ENCODE peak calls at places on chromosomes 5 and 9, in six cellular contexts. I is upper lobe of left lung, O is A549, A is K562, B is GM12878, P is HepG2. N is an unnamed sample. For H3K4me1, the result is how much of the 10 kb centered on the place peaks cover.

GRCh38 chr9:89657765-89658164 is 53.0 kb downstream of the GADD45G start:
- ATAC-seq in A (no peak), B (peak), P (no peak), I (no peak), O (no peak), N (no peak)

GRCh38 chr9:33418090-33418489 is 15.7 kb upstream of the AQP7 start:
- ATAC-seq in O (no peak), P (no peak), A (no peak), B (no peak), I (no peak), N (no peak)

GRCh38 chr9:22214497-22215031 is 205.5 kb upstream of the CDKN2B start:
- ATAC-seq in P (no peak), B (no peak), I (no peak), A (no peak), O (no peak), N (no peak)

GRCh38 chr5:88888799-88889164 is 5.8 kb upstream of the MEF2C start:
- ATAC-seq in P (no peak), B (peak), A (no peak), I (no peak), O (no peak), N (no peak)

GRCh38 chr9:4117835-4118610 is 181.8 kb downstream of the GLIS3 start:
- ATAC-seq in O (peak), A (peak), P (peak), B (peak), I (peak), N (no peak)

GRCh38 chr9:33180526-33181184 is 13.5 kb upstream of the B4GALT1 start:
- ATAC-seq in P (no peak), O (no peak), A (no peak), B (no peak), I (no peak), N (no peak)

GRCh38 chr5:176619569-176620332 is 9.8 kb upstream of the GPRIN1 start:
- ATAC-seq in B (no peak), I (no peak), O (no peak), P (no peak), A (no peak), N (no peak)

GRCh38 chr5:175663191-175664184 is 5.6 kb downstream of the HRH2 start:
- ATAC-seq in P (no peak), A (no peak), B (no peak), I (peak), O (no peak), N (no peak)

GRCh38 chr9:84323777-84324317 is 16.7 kb downstream of the SLC28A3 start:
- ATAC-seq in A (no peak), B (no peak), I (no peak), O (no peak), P (no peak), N (peak)

GRCh38 chr5:79938468-79938867 is 52.6 kb downstream of the MTX3 start:
- ATAC-seq in B (peak), I (no peak), A (no peak), P (no peak), O (no peak), N (no peak)

GRCh38 chr5:141882594-141883183 is 4.5 kb upstream of the PCDH1 start:
- ATAC-seq in B (no peak), O (no peak), I (no peak), A (no peak), P (no peak), N (no peak)

GRCh38 chr5:176639981-176640380 is 7.3 kb upstream of the TSPAN17 start:
- ATAC-seq in O (peak), A (no peak), B (no peak), P (no peak), I (no peak), N (no peak)

GRCh38 chr5:149267241-149267973 is 4.3 kb upstream of the AFAP1L1 start:
- ATAC-seq in P (no peak), I (no peak), B (no peak), O (no peak), A (no peak), N (no peak)

GRCh38 chr9:93911136-93911745 is 43.9 kb downstream of the BARX1 start:
- ATAC-seq in I (no peak), A (no peak), O (no peak), B (no peak), P (no peak), N (peak)

GRCh38 chr5:160064979-160065619 is 54.2 kb downstream of the PWWP2A start:
- ATAC-seq in P (no peak), B (no peak), A (peak), O (no peak), I (no peak), N (no peak)

GRCh38 chr5:84218546-84218945 is 166.1 kb downstream of the EDIL3 start:
- ATAC-seq in B (peak), P (peak), O (no peak), I (no peak), A (no peak), N (no peak)

GRCh38 chr9:126347093-126347492 is 20.5 kb downstream of the MVB12B start:
- ATAC-seq in A (no peak), B (no peak), P (no peak), I (no peak), O (no peak), N (peak)

GRCh38 chr5:140145223-140145622 is 19.5 kb downstream of the IGIP start:
- ATAC-seq in O (no peak), I (no peak), P (no peak), A (no peak), B (no peak), N (no peak)

GRCh38 chr5:54619732-54620582 is 102.4 kb downstream of the SNX18 start:
- ATAC-seq in B (no peak), O (no peak), I (no peak), A (no peak), P (no peak), N (no peak)

GRCh38 chr9:25472085-25472607 is 206.1 kb downstream of the TUSC1 start:
- ATAC-seq in I (peak), B (no peak), O (no peak), P (no peak), A (no peak), N (no peak)

DNA sequence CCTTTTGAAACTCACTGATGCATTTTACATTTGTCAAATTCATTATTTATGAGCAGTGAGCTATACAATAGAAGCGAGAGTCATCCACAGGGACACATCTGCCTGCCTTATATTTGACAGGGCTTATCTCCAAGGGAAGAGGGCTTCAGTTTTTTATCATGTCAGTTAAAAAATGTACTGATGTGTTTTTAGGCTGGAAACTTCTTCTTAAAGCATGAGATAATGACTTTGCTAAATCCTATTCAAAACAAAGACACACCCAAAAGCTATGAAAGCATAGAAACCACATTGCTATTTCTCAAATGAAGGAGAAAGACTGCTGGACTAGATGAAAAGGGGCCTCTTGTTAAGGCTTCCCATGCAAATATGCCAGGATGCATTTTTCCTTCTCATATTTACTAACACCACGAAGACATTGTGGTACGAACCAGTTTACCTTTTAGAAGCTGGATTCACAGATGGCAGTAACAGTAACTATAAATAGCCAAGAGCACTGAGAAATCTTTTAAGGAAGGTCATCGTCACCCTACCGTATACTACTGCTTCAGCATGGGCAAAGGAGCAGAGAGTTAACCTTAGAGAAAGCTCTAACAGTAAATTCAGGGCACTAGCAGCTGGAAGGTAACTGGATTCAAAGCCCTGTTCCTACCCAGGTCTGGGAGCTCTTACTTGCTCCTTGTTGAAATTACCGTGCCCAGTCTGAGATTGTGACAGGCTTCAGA is 86.3 kb upstream of the IFNK start:
- ATAC-seq in O (no peak), A (peak), P (no peak), B (no peak), I (no peak), N (no peak)
- TF ChIP-seq EP300 in O (no peak), A (peak), P (no peak), B (no peak), I (no peak), N (no peak)

DNA sequence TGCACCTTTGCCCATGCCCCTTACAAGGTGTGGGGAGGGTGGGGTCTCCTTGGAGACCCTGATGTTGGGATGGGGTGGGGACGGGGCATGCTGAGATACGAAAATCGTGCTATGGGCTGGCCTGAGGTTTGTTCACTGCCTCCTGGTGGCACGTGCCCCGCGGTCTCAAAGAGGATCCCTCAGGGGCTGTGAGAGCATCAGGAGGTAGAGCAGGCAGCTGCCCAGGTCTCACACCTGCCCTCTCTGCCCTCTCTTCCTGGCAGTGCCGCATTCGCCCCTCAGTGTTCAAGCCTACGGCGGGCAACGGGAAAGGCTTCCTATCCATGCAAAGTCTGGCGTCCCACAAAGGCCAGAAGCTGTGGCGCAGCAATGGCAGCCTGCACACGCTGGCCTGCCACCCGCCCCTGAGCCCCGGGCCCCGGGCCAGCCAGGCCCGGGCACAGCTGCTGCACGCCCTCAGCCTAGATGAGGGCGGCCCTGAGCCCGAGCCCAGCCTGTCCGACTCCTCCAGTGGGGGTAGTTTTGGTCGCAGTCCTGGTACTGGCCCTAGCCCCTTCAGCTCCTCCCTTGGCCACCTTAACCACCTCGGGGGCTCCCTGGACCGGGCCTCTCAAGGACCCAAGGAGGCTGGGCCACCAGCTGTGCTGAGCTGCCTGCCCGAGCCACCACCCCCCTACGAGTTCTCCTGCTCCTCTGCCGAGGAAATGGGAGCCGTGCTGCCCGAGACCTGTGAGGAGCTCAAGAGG is 6.8 kb downstream of the N4BP3 start:
- ATAC-seq in I (no peak), B (no peak), O (no peak), A (no peak), P (no peak), N (no peak)
- H3K4me1 ChIP-seq in I (under half), B (under half), O (under half), A (under half), P (under half), N (under half)

DNA sequence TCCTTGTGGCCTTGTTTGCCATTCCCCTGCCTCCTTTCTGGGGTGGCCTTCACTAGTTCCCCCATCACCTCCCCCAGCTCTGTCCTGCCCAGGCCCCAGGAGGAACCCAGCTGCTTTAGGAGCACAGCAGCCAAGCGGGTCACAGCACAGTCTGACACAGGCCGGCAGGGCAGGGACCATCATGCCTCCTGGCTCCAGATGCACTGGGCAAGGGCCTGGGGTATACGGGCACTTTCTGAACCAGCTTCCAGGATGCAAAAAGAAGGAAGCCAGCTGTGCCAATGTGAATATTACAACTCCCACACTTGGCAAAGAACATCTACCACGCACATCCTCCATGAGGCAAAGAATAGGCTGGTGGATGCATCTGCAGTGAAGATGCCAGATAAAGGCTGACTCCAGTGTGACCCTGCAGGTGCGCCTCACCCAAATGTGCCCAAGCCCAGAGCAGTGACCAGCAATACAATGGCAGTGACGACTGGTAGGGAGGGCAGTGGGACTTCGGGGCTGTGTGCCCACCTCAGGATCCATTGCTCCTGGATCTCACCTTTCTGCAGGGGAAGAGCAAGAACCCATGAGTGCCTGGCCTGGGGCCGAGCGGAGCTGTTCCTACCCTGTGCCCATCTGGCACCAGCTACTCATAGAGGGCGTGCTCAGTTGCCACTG is 6.3 kb upstream of the IL3 start:
- ATAC-seq in I (no peak), P (no peak), A (no peak), B (no peak), O (no peak), N (no peak)
- TF ChIP-seq EP300 in I (no peak), P (no peak), A (no peak), B (no peak), O (no peak), N (no peak)

GRCh38 chr5:163504091-163504931 is 1.1 kb upstream of the MAT2B start:
- ATAC-seq in A (peak), O (peak), I (peak), P (peak), B (peak), N (no peak)
- H3K4me1 ChIP-seq in A (under half), O (under half), I (under half), P (under half), B (under half), N (half or more)

GRCh38 chr9:130780865-130781504 is 54.1 kb upstream of the ABL1 start:
- ATAC-seq in B (no peak), I (peak), P (no peak), A (peak), O (peak), N (peak)
- TF ChIP-seq EP300 in B (no peak), I (peak), P (no peak), A (no peak), O (no peak), N (peak)

DNA sequence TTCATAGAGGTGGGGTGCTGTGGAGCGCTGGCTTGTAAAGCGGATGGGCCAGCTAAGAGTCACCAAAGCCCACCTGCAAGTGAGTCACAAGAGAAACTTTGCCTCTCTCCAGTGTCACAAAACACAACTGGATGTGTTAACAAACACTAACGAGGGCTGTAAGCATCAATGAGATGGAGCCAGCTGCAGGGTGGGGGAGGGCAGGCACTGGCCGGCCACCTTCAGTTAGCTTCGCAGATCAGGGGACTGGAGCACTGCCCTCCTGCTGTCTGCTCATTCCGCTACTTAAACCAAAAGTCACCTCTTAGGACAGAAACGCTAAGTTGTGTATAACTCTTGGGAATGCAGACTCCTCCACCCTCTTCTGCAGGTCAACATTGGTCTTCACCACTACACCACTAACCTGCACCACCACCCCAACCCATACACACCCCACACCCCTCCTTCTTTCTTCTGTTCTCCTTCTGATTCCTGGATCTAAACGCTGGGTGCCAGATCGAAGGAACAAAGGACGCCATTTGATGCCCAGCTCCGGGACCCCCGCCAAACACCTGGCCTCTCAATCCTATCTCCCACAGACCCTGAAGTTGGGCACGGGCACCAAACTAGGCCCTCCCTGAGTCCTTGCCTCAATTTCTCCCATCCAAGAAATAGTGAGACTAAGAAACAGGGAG is 2.1 kb downstream of the ARSI start:
- ATAC-seq in B (no peak), I (no peak), A (no peak), P (no peak), O (no peak), N (no peak)
- H3K4me1 ChIP-seq in B (under half), I (under half), A (under half), P (half or more), O (half or more), N (half or more)

GRCh38 chr5:142904421-142904820 is 134.2 kb downstream of the ARHGAP26 start:
- ATAC-seq in O (no peak), B (no peak), A (no peak), P (no peak), I (no peak), N (no peak)
- TF ChIP-seq EP300 in O (no peak), B (no peak), A (no peak), P (no peak), I (no peak), N (no peak)

GRCh38 chr5:31942546-31942945 is 231.6 kb downstream of the GOLPH3 start:
- ATAC-seq in A (no peak), B (no peak), O (no peak), P (no peak), I (no peak), N (no peak)
- H3K4me1 ChIP-seq in A (under half), B (under half), O (under half), P (under half), I (under half), N (under half)

GRCh38 chr9:81613002-81613750 is 76.2 kb downstream of the TLE1 start:
- ATAC-seq in P (no peak), I (peak), A (no peak), O (no peak), B (no peak), N (peak)
- TF ChIP-seq EP300 in P (no peak), I (no peak), A (no peak), O (no peak), B (no peak), N (peak)

N was measured in gastroesophageal sphincter.